ENCODE peak calls at places on chromosome 22, in six cellular contexts. O is transverse colon; N is activated CD4-positive, alpha-beta T cell treated with anti-CD3 and anti-CD28 coated beads, Interleukin-2, amount 50 U/mL, for 1 hour; I is stimulated activated CD4-positive, alpha-beta T cell treated with anti-CD3 and anti-CD28 coated beads, Interleukin-2, amount 100 ng/mL, for 24 hours; B is NCI-H524; K is mucosa of descending colon. Q is an unnamed sample.

GRCh38 chr22:50184004-50184461 is 1.7 kb upstream of the TRABD start:
- DNase-seq in N (no peak), B (no peak), K (peak; percentile 71), I (no peak), O (peak; percentile 75), Q (peak; percentile 37)

GRCh38 chr22:31363885-31364284 is 17.7 kb upstream of the PATZ1 start:
- DNase-seq in K (no peak), N (no peak), O (no peak), B (no peak), I (no peak), Q (no peak)

GRCh38 chr22:19088866-19089595 is 33.2 kb downstream of the DGCR2 start:
- DNase-seq in N (no peak), I (no peak), B (no peak), O (no peak), K (no peak), Q (no peak)

GRCh38 chr22:37212174-37212906 is at the start of gene SSTR3:
- DNase-seq in N (no peak), O (no peak), B (peak; percentile 70), K (no peak), I (no peak), Q (no peak)

GRCh38 chr22:19497245-19497644 is 17.5 kb downstream of the CDC45 start:
- DNase-seq in O (no peak), B (no peak), I (no peak), K (no peak), N (no peak), Q (peak; percentile 94)

GRCh38 chr22:16717699-16718558 is 107.3 kb downstream of the XKR3 start:
- DNase-seq in K (no peak), N (no peak), B (no peak), O (no peak), I (no peak), Q (no peak)

GRCh38 chr22:26461188-26461810 is 22.3 kb downstream of the HPS4 start:
- DNase-seq in N (peak; percentile 43), K (peak; percentile 59), I (peak; percentile 56), B (peak; percentile 74), O (peak; percentile 64), Q (peak; percentile 72)

GRCh38 chr22:27635852-27636251 is 165.7 kb downstream of the MN1 start:
- DNase-seq in K (no peak), O (no peak), B (no peak), I (no peak), N (no peak), Q (no peak)

GRCh38 chr22:49566693-49567092 is 261.0 kb downstream of the BRD1 start:
- DNase-seq in B (no peak), K (no peak), O (no peak), I (no peak), N (no peak), Q (no peak)

Q was measured in dermis blood vessel endothelial cell.